ENCODE peak calls at places on chromosomes 2 and 18, in four cellular contexts. Y is NCI-H69, N is natural killer cell, H is Calu3. D is an unnamed sample.

GRCh38 chr2:42464631-42465030 is 29.2 kb downstream of the KCNG3 start:
- DNase-seq in Y (no peak), N (no peak), H (no peak), D (no peak)

GRCh38 chr18:42850174-42850766 is 265.2 kb downstream of the RIT2 start:
- DNase-seq in Y (peak; percentile 99), N (no peak), H (no peak), D (no peak)

GRCh38 chr18:23721711-23722479 is 32.6 kb downstream of the LAMA3 start:
- DNase-seq in Y (peak; percentile 82), N (no peak), H (no peak), D (no peak)

GRCh38 chr2:215794829-215795546 is 218.4 kb downstream of the MREG start:
- DNase-seq in Y (no peak), N (no peak), H (no peak), D (no peak)

GRCh38 chr2:239147376-239147775 is 253.4 kb downstream of the HDAC4 start:
- DNase-seq in Y (no peak), N (no peak), H (no peak), D (no peak)

GRCh38 chr2:121360566-121361300 is 75.7 kb upstream of the TFCP2L1 start:
- DNase-seq in Y (no peak), N (no peak), H (peak; percentile 49), D (peak; percentile 69)

GRCh38 chr2:228103379-228103778 is 78.1 kb downstream of the SPHKAP start:
- DNase-seq in Y (no peak), N (no peak), H (no peak), D (no peak)

GRCh38 chr2:108220942-108221541 is 18.7 kb upstream of the SULT1C3 start:
- DNase-seq in Y (peak; percentile 1), N (no peak), H (no peak), D (no peak)

GRCh38 chr18:48827321-48828200 is 123.2 kb downstream of the SMAD7 start:
- DNase-seq in Y (peak; percentile 96), N (no peak), H (no peak), D (no peak)

GRCh38 chr2:215531284-215531683 is 95.4 kb upstream of the FN1 start:
- DNase-seq in Y (no peak), N (no peak), H (peak; percentile 13), D (no peak)

GRCh38 chr2:30412392-30413321 is 34.4 kb upstream of the LCLAT1 start:
- DNase-seq in Y (no peak), N (no peak), H (no peak), D (no peak)

GRCh38 chr2:233813236-233814062 is 35.3 kb downstream of the MROH2A start:
- DNase-seq in Y (peak; percentile 77), N (no peak), H (no peak), D (no peak)

D was measured in LoVo.